ENCODE peak calls at places on chromosome 2, in eight cellular contexts. L is BJ; K is sigmoid colon; P is epithelial cell of proximal tubule; C is AG09319; B is A549; S is AG10803; H is CD8-positive, alpha-beta T cell. N is an unnamed sample.

GRCh38 chr2:79982445-79982844 is 322.1 kb downstream of the LRRTM1 start:
- DNase-seq in H (no peak), K (no peak), S (no peak), L (no peak), C (no peak), P (no peak), B (peak; percentile 12), N (peak; percentile 67)

GRCh38 chr2:41197781-41198180 is 745.9 kb upstream of the SLC8A1 start:
- DNase-seq in B (no peak), L (no peak), H (no peak), K (no peak), C (no peak), P (no peak), S (no peak), N (no peak)

GRCh38 chr2:67234443-67234842 is 162.7 kb upstream of the ETAA1 start:
- DNase-seq in P (no peak), B (peak; percentile 22), C (peak; percentile 16), K (peak; percentile 51), S (peak; percentile 57), L (no peak), H (no peak), N (no peak)

GRCh38 chr2:74278176-74278575 is 65.0 kb downstream of the SLC4A5 start:
- DNase-seq in C (no peak), S (no peak), H (no peak), P (no peak), L (no peak), K (no peak), B (no peak), N (no peak)

GRCh38 chr2:8327371-8328100 is 354.3 kb upstream of the ID2 start:
- DNase-seq in B (no peak), K (no peak), L (no peak), P (no peak), C (no peak), S (no peak), H (no peak), N (no peak)

GRCh38 chr2:26465981-26466471 is 11.9 kb downstream of the OTOF start:
- DNase-seq in P (no peak), H (no peak), B (no peak), L (no peak), S (no peak), C (no peak), K (peak; percentile 28), N (no peak)

GRCh38 chr2:188984126-188984525 is 10.0 kb downstream of the COL3A1 start:
- DNase-seq in B (peak; percentile 36), P (peak; percentile 23), S (peak; percentile 94), K (no peak), C (peak; percentile 85), L (peak; percentile 55), H (no peak), N (no peak)

GRCh38 chr2:210859314-210859713 is 302.9 kb downstream of the CPS1 start:
- DNase-seq in C (no peak), S (no peak), B (no peak), H (no peak), L (no peak), K (no peak), P (no peak), N (no peak)

GRCh38 chr2:195768454-195768853 is 111.4 kb downstream of the SLC39A10 start:
- DNase-seq in H (no peak), K (no peak), P (no peak), S (no peak), B (no peak), L (no peak), C (no peak), N (no peak)

GRCh38 chr2:239339726-239340654 is 60.8 kb downstream of the HDAC4 start:
- DNase-seq in P (no peak), H (no peak), B (no peak), L (no peak), K (peak; percentile 64), S (no peak), C (no peak), N (no peak)

GRCh38 chr2:54456526-54457325 is 599 bp downstream of the SPTBN1 start:
- DNase-seq in S (peak; percentile 29), H (no peak), B (peak; percentile 42), C (no peak), K (peak; percentile 73), L (no peak), P (no peak), N (no peak)

GRCh38 chr2:134261398-134262131 is 7.7 kb downstream of the MGAT5 start:
- DNase-seq in K (no peak), B (no peak), C (peak; percentile 10), L (no peak), S (peak; percentile 59), P (no peak), H (no peak), N (no peak)

GRCh38 chr2:143802242-143802641 is 673.0 kb downstream of the ARHGAP15 start:
- DNase-seq in S (peak; percentile 74), B (peak; percentile 4), H (no peak), P (no peak), L (no peak), K (no peak), C (no peak), N (no peak)

GRCh38 chr2:66576381-66577330 is 141.7 kb downstream of the MEIS1 start:
- DNase-seq in S (peak; percentile 38), L (no peak), B (peak; percentile 37), K (peak; percentile 86), P (no peak), H (no peak), C (no peak), N (peak; percentile 26)

GRCh38 chr2:182980115-182980514 is 58.1 kb downstream of the NCKAP1 start:
- DNase-seq in K (no peak), B (peak; percentile 36), L (no peak), P (peak; percentile 13), H (no peak), C (peak; percentile 3), S (peak; percentile 45), N (no peak)

DNA sequence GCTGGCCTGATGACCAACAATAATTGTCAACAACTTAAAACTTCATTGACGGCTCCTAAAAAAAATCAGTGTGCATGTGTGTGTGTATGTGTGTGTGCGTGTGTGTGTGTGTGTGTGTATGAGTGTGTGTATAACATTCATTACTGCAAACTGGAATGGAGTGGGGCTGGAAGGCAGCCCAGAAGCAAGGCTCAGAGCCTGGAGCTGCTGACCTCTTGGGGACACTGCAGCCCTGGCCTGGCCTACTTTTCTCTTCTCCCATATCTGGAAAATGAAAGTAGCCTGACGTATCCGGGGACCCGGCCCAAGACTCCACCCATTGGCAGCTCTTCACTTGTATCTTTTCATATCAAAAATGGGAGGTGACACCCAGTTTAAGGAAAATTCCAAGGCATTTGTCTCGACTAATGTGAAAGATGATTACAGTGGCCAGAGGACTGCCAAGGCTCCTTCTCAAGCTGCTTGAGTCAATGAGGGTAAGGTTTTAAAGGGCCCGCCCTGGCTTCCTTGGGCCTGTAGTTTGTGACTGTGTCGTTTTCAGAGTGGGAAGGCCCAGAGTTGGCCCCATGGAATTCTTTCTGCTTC is 72.4 kb upstream of the IL1R1 start:
- DNase-seq in P (no peak), B (peak; percentile 93), L (no peak), K (peak; percentile 91), C (peak; percentile 90), H (no peak), S (peak; percentile 89), N (no peak)
- TF ChIP-seq CTCF in P (peak; percentile 31), B (peak; percentile 49), L (peak; percentile 10), K (no peak), C (peak; percentile 39), H (no peak), S (peak; percentile 27), N (no peak)

DNA sequence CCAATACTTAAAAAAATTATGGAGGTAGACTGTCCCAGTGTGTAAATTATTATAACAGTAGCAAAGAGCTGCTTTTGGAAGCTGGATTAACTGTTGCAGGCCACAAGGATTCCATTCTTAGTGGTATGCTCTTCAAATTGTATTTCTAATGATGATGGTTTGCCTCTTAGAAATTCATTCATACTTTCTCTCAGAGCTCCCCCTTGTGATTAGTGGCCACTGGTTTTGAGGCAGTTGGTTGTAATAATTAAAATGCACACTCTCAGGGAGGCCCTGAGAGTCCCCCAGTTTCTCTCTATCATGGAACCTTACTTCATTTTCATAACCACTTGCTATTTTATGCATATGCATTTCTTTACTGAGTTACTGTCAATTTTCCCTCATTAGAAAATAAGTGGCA is 122.5 kb downstream of the PLA2R1 start:
- DNase-seq in L (no peak), B (peak; percentile 19), H (no peak), K (no peak), P (no peak), C (no peak), S (peak; percentile 26), N (no peak)
- TF ChIP-seq CTCF in L (peak; percentile 36), B (peak; percentile 55), H (no peak), K (no peak), P (peak; percentile 46), C (peak; percentile 38), S (peak; percentile 33), N (no peak)

DNA sequence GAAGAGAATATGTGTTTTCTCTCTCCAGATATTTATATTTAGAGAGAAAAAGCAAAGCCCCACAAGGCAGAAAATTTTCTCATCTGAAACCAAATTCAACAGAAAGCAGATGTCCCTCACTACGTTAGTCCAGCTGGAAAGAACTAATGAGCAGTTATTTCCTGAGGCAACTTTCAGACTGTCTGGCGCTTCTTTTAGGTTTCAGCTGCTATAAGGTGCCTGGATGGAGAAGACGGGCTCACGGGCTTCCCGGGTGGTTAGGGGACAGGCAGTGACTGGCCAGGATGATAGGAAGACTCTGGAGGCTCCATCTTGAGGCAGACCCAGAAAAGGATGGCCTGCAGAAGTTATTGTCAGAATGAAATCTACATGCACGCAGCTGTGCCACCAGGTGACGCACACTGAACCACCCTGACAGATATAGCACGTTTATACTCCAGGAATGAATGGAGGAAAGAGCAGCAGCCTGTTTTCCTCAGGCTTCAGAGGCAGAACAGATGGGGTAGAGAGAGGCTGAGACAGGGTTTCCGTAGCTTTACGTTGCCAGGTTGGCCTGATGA is 50.7 kb downstream of the MRPL35 start:
- DNase-seq in B (peak; percentile 62), K (peak; percentile 78), C (no peak), L (no peak), P (no peak), H (no peak), S (no peak), N (no peak)
- TF ChIP-seq CTCF in B (no peak), K (no peak), C (peak; percentile 6), L (peak; percentile 11), P (no peak), H (no peak), S (peak; percentile 26), N (no peak)

GRCh38 chr2:155372969-155373368 is 674.5 kb downstream of the KCNJ3 start:
- DNase-seq in K (no peak), S (peak; percentile 1), P (peak; percentile 4), B (peak; percentile 22), L (no peak), H (no peak), C (no peak), N (no peak)
- TF ChIP-seq CTCF in K (no peak), S (peak; percentile 30), P (peak; percentile 46), B (peak; percentile 47), L (no peak), H (no peak), C (no peak), N (no peak)